ENCODE peak calls at places on chromosomes 4 and X, in six cellular contexts. One of them, this sample, is unnamed.

GRCh38 chrX:96591418-96591817 is 93.2 kb upstream of the DIAPH2 start:
- DNase-seq in hippocampal formation: no peak
- DNase-seq in left colon: no peak
- DNase-seq in GM20000: no peak
- DNase-seq in activated naive CD8-positive, alpha-beta T cell treated with anti-CD3 and anti-CD28 coated beads for 36 hours: no peak
- DNase-seq in epithelial cell of prostate: no peak
- DNase-seq in this sample: no peak

GRCh38 chrX:7711167-7711566 is 131.8 kb upstream of the VCX start:
- DNase-seq in hippocampal formation: no peak
- DNase-seq in left colon: no peak
- DNase-seq in GM20000: no peak
- DNase-seq in activated naive CD8-positive, alpha-beta T cell treated with anti-CD3 and anti-CD28 coated beads for 36 hours: no peak
- DNase-seq in epithelial cell of prostate: peak; percentile 3
- DNase-seq in this sample: peak; percentile 26

GRCh38 chr4:99917575-99917974 is 23.3 kb upstream of the LAMTOR3 start:
- DNase-seq in hippocampal formation: no peak
- DNase-seq in left colon: no peak
- DNase-seq in GM20000: no peak
- DNase-seq in activated naive CD8-positive, alpha-beta T cell treated with anti-CD3 and anti-CD28 coated beads for 36 hours: no peak
- DNase-seq in epithelial cell of prostate: no peak
- DNase-seq in this sample: no peak

GRCh38 chrX:21996872-21997271 is 35.3 kb upstream of the PHEX start:
- DNase-seq in hippocampal formation: no peak
- DNase-seq in left colon: no peak
- DNase-seq in GM20000: no peak
- DNase-seq in activated naive CD8-positive, alpha-beta T cell treated with anti-CD3 and anti-CD28 coated beads for 36 hours: no peak
- DNase-seq in epithelial cell of prostate: no peak
- DNase-seq in this sample: no peak

GRCh38 chrX:95058815-95059214 is 1384.8 kb downstream of the FAM133A start:
- DNase-seq in hippocampal formation: no peak
- DNase-seq in left colon: no peak
- DNase-seq in GM20000: no peak
- DNase-seq in activated naive CD8-positive, alpha-beta T cell treated with anti-CD3 and anti-CD28 coated beads for 36 hours: no peak
- DNase-seq in epithelial cell of prostate: no peak
- DNase-seq in this sample: no peak

GRCh38 chrX:153773741-153774575 is 6.9 kb upstream of the SRPK3 start:
- DNase-seq in hippocampal formation: no peak
- DNase-seq in left colon: no peak
- DNase-seq in GM20000: no peak
- DNase-seq in activated naive CD8-positive, alpha-beta T cell treated with anti-CD3 and anti-CD28 coated beads for 36 hours: no peak
- DNase-seq in epithelial cell of prostate: no peak
- DNase-seq in this sample: no peak

GRCh38 chr4:89838005-89838404 is 1.0 kb upstream of the SNCA start:
- DNase-seq in hippocampal formation: no peak
- DNase-seq in left colon: no peak
- DNase-seq in GM20000: no peak
- DNase-seq in activated naive CD8-positive, alpha-beta T cell treated with anti-CD3 and anti-CD28 coated beads for 36 hours: no peak
- DNase-seq in epithelial cell of prostate: no peak
- DNase-seq in this sample: no peak

GRCh38 chrX:58025979-58026378 is 115.7 kb upstream of the ZXDA start:
- DNase-seq in hippocampal formation: no peak
- DNase-seq in left colon: peak; percentile 37
- DNase-seq in GM20000: peak; percentile 1
- DNase-seq in activated naive CD8-positive, alpha-beta T cell treated with anti-CD3 and anti-CD28 coated beads for 36 hours: no peak
- DNase-seq in epithelial cell of prostate: no peak
- DNase-seq in this sample: no peak

GRCh38 chr4:73067971-73068394 is 1.5 kb downstream of the COX18 start:
- DNase-seq in hippocampal formation: no peak
- DNase-seq in left colon: no peak
- DNase-seq in GM20000: no peak
- DNase-seq in activated naive CD8-positive, alpha-beta T cell treated with anti-CD3 and anti-CD28 coated beads for 36 hours: peak; percentile 32
- DNase-seq in epithelial cell of prostate: no peak
- DNase-seq in this sample: no peak

GRCh38 chr4:81152839-81153713 is 61.9 kb downstream of the PRKG2 start:
- DNase-seq in hippocampal formation: no peak
- DNase-seq in left colon: no peak
- DNase-seq in GM20000: no peak
- DNase-seq in activated naive CD8-positive, alpha-beta T cell treated with anti-CD3 and anti-CD28 coated beads for 36 hours: no peak
- DNase-seq in epithelial cell of prostate: peak; percentile 33
- DNase-seq in this sample: no peak

GRCh38 chr4:186192068-186192751 is 843 bp downstream of the CYP4V2 start:
- DNase-seq in hippocampal formation: peak; percentile 51
- DNase-seq in left colon: peak; percentile 57
- DNase-seq in GM20000: peak; percentile 45
- DNase-seq in activated naive CD8-positive, alpha-beta T cell treated with anti-CD3 and anti-CD28 coated beads for 36 hours: no peak
- DNase-seq in epithelial cell of prostate: no peak
- DNase-seq in this sample: no peak

GRCh38 chr4:138266948-138267347 is 24.8 kb upstream of the SLC7A11 start:
- DNase-seq in hippocampal formation: no peak
- DNase-seq in left colon: no peak
- DNase-seq in GM20000: no peak
- DNase-seq in activated naive CD8-positive, alpha-beta T cell treated with anti-CD3 and anti-CD28 coated beads for 36 hours: no peak
- DNase-seq in epithelial cell of prostate: no peak
- DNase-seq in this sample: no peak

GRCh38 chr4:104279744-104280143 is 214.9 kb downstream of the CXXC4 start:
- DNase-seq in hippocampal formation: no peak
- DNase-seq in left colon: no peak
- DNase-seq in GM20000: no peak
- DNase-seq in activated naive CD8-positive, alpha-beta T cell treated with anti-CD3 and anti-CD28 coated beads for 36 hours: no peak
- DNase-seq in epithelial cell of prostate: no peak
- DNase-seq in this sample: no peak

GRCh38 chr4:181202249-181202648 is 1041.0 kb upstream of the TENM3 start:
- DNase-seq in hippocampal formation: no peak
- DNase-seq in left colon: no peak
- DNase-seq in GM20000: no peak
- DNase-seq in activated naive CD8-positive, alpha-beta T cell treated with anti-CD3 and anti-CD28 coated beads for 36 hours: no peak
- DNase-seq in epithelial cell of prostate: no peak
- DNase-seq in this sample: no peak

GRCh38 chr4:168800926-168801325 is 209.1 kb downstream of the CBR4 start:
- DNase-seq in hippocampal formation: no peak
- DNase-seq in left colon: no peak
- DNase-seq in GM20000: no peak
- DNase-seq in activated naive CD8-positive, alpha-beta T cell treated with anti-CD3 and anti-CD28 coated beads for 36 hours: no peak
- DNase-seq in epithelial cell of prostate: no peak
- DNase-seq in this sample: no peak